ENCODE peak calls at places on chromosome 3, in seven cellular contexts. One of them, this sample, is unnamed.

GRCh38 chr3:192408721-192409151 is 318.6 kb downstream of the FGF12 start:
- DNase-seq in Peyer's patch: no peak
- DNase-seq in thoracic aorta: no peak
- DNase-seq in body of pancreas: no peak
- DNase-seq in IMR-90: no peak
- DNase-seq in transverse colon: no peak
- DNase-seq in heart left ventricle: peak; percentile 19
- DNase-seq in this sample: no peak

GRCh38 chr3:32423956-32424558 is 32.4 kb downstream of the CMTM7 start:
- DNase-seq in IMR-90: no peak
- DNase-seq in heart left ventricle: no peak
- DNase-seq in thoracic aorta: no peak
- DNase-seq in body of pancreas: no peak
- DNase-seq in transverse colon: no peak
- DNase-seq in Peyer's patch: peak; percentile 59
- DNase-seq in this sample: no peak

GRCh38 chr3:53264718-53265117 is 8.9 kb upstream of the TKT start:
- DNase-seq in IMR-90: no peak
- DNase-seq in body of pancreas: peak; percentile 68
- DNase-seq in heart left ventricle: peak; percentile 57
- DNase-seq in Peyer's patch: no peak
- DNase-seq in thoracic aorta: no peak
- DNase-seq in transverse colon: no peak
- DNase-seq in this sample: no peak

GRCh38 chr3:143786229-143787199 is 61.8 kb downstream of the SLC9A9 start:
- DNase-seq in body of pancreas: peak; percentile 16
- DNase-seq in Peyer's patch: no peak
- DNase-seq in IMR-90: peak; percentile 17
- DNase-seq in thoracic aorta: no peak
- DNase-seq in heart left ventricle: no peak
- DNase-seq in transverse colon: peak; percentile 11
- DNase-seq in this sample: no peak

GRCh38 chr3:190697901-190698300 is 164.6 kb downstream of the GMNC start:
- DNase-seq in body of pancreas: peak; percentile 8
- DNase-seq in thoracic aorta: no peak
- DNase-seq in Peyer's patch: no peak
- DNase-seq in transverse colon: no peak
- DNase-seq in IMR-90: peak; percentile 59
- DNase-seq in heart left ventricle: no peak
- DNase-seq in this sample: no peak

GRCh38 chr3:37308247-37308646 is 133.9 kb upstream of the LRRFIP2 start:
- DNase-seq in IMR-90: peak; percentile 27
- DNase-seq in body of pancreas: no peak
- DNase-seq in transverse colon: no peak
- DNase-seq in heart left ventricle: no peak
- DNase-seq in Peyer's patch: no peak
- DNase-seq in thoracic aorta: no peak
- DNase-seq in this sample: peak; percentile 39

GRCh38 chr3:126034481-126035361 is 49.2 kb downstream of the SLC41A3 start:
- DNase-seq in transverse colon: no peak
- DNase-seq in body of pancreas: no peak
- DNase-seq in Peyer's patch: no peak
- DNase-seq in IMR-90: peak; percentile 43
- DNase-seq in thoracic aorta: no peak
- DNase-seq in heart left ventricle: peak; percentile 5
- DNase-seq in this sample: no peak

GRCh38 chr3:189100866-189101265 is 70.9 kb upstream of the TPRG1 start:
- DNase-seq in IMR-90: no peak
- DNase-seq in thoracic aorta: no peak
- DNase-seq in Peyer's patch: no peak
- DNase-seq in heart left ventricle: no peak
- DNase-seq in body of pancreas: no peak
- DNase-seq in transverse colon: no peak
- DNase-seq in this sample: no peak

GRCh38 chr3:29409409-29409808 is 128.5 kb downstream of the RBMS3 start:
- DNase-seq in body of pancreas: no peak
- DNase-seq in thoracic aorta: no peak
- DNase-seq in transverse colon: no peak
- DNase-seq in IMR-90: peak; percentile 75
- DNase-seq in Peyer's patch: no peak
- DNase-seq in heart left ventricle: no peak
- DNase-seq in this sample: no peak

GRCh38 chr3:134330895-134331810 is 43.1 kb downstream of the AMOTL2 start:
- DNase-seq in IMR-90: peak; percentile 71
- DNase-seq in heart left ventricle: no peak
- DNase-seq in Peyer's patch: no peak
- DNase-seq in thoracic aorta: no peak
- DNase-seq in transverse colon: no peak
- DNase-seq in body of pancreas: no peak
- DNase-seq in this sample: no peak

DNA sequence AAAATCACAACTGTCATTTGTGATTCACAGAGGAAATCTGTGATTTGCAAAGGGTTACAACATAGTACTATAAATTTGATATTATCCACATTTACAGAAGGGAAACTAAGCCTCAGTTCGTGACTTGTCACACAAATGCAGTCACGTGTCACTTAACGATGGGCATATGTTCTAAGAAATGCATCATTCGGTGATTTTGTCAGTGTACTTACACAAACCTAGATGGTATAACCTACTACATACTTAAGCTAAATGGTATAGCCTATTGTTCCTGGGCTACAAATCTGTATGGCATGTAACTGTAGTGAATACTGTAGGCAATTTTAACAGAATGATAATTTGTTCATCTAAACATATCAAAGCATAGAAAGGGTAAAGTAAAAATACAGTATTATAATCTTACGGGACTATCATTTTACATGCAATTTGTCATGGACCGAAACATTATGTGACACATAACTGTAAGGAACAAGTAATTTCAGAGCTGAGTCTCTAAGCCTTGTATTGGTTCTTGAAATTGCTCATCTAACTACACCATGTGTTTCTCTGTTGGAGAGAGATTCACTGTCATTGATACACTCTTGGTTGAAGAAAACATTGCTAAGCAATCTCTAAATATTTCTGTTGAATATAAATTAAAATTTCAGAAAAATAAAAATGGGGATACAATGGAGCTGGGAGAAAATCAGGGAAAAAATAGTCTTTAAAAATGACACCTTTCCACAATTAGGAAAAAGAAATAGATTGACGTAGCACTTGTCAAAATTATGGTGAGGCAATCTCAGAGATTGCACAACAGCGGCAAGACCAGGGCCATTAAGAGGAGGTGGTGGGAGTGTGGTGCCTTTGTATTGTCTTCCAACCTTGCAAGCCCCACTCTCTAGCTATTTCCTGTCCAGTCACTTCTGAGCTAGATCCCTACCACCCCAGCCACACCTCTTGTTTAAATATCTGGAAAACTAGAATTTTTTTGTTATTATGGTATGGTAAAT is 645.8 kb upstream of the TBL1XR1 start:
- DNase-seq in transverse colon: no peak
- DNase-seq in Peyer's patch: no peak
- DNase-seq in heart left ventricle: no peak
- DNase-seq in IMR-90: no peak
- DNase-seq in body of pancreas: no peak
- DNase-seq in thoracic aorta: no peak
- DNase-seq in this sample: no peak
- H3K4me1 ChIP-seq in transverse colon: no peaks in the 10 kb centered on the region
- H3K4me1 ChIP-seq in Peyer's patch: no peaks in the 10 kb centered on the region
- H3K4me1 ChIP-seq in heart left ventricle: no peaks in the 10 kb centered on the region
- H3K4me1 ChIP-seq in IMR-90: peaks cover under 1% of the 10 kb centered on the region
- H3K4me1 ChIP-seq in body of pancreas: no peaks in the 10 kb centered on the region
- H3K4me1 ChIP-seq in thoracic aorta: no peaks in the 10 kb centered on the region
- H3K4me1 ChIP-seq in this sample: no peaks in the 10 kb centered on the region

GRCh38 chr3:9550999-9551398 is 2.6 kb downstream of the LHFPL4 start:
- DNase-seq in heart left ventricle: no peak
- DNase-seq in Peyer's patch: no peak
- DNase-seq in thoracic aorta: no peak
- DNase-seq in transverse colon: no peak
- DNase-seq in body of pancreas: no peak
- DNase-seq in IMR-90: no peak
- DNase-seq in this sample: no peak
- H3K4me1 ChIP-seq in heart left ventricle: no peaks in the 10 kb centered on the region
- H3K4me1 ChIP-seq in Peyer's patch: no peaks in the 10 kb centered on the region
- H3K4me1 ChIP-seq in thoracic aorta: no peaks in the 10 kb centered on the region
- H3K4me1 ChIP-seq in transverse colon: no peaks in the 10 kb centered on the region
- H3K4me1 ChIP-seq in body of pancreas: no peaks in the 10 kb centered on the region
- H3K4me1 ChIP-seq in IMR-90: no peaks in the 10 kb centered on the region
- H3K4me1 ChIP-seq in this sample: no peaks in the 10 kb centered on the region

GRCh38 chr3:150742679-150743078 is 20.3 kb downstream of the SIAH2 start:
- DNase-seq in transverse colon: no peak
- DNase-seq in body of pancreas: no peak
- DNase-seq in thoracic aorta: no peak
- DNase-seq in IMR-90: no peak
- DNase-seq in Peyer's patch: no peak
- DNase-seq in heart left ventricle: no peak
- DNase-seq in this sample: no peak

GRCh38 chr3:150742141-150742523 is 20.8 kb downstream of the SIAH2 start:
- DNase-seq in transverse colon: no peak
- DNase-seq in Peyer's patch: no peak
- DNase-seq in IMR-90: no peak
- DNase-seq in thoracic aorta: no peak
- DNase-seq in body of pancreas: no peak
- DNase-seq in heart left ventricle: no peak
- DNase-seq in this sample: no peak

GRCh38 chr3:150744041-150745026 is 18.6 kb downstream of the SIAH2 start:
- DNase-seq in IMR-90: no peak
- DNase-seq in Peyer's patch: no peak
- DNase-seq in thoracic aorta: no peak
- DNase-seq in transverse colon: no peak
- DNase-seq in heart left ventricle: no peak
- DNase-seq in body of pancreas: no peak
- DNase-seq in this sample: no peak

GRCh38 chr3:150741497-150742140 is 21.4 kb downstream of the SIAH2 start:
- DNase-seq in thoracic aorta: no peak
- DNase-seq in transverse colon: no peak
- DNase-seq in IMR-90: no peak
- DNase-seq in heart left ventricle: no peak
- DNase-seq in body of pancreas: no peak
- DNase-seq in Peyer's patch: no peak
- DNase-seq in this sample: no peak

GRCh38 chr3:150743508-150743907 is 19.5 kb downstream of the SIAH2 start:
- DNase-seq in IMR-90: peak; percentile 51
- DNase-seq in Peyer's patch: no peak
- DNase-seq in thoracic aorta: no peak
- DNase-seq in heart left ventricle: no peak
- DNase-seq in transverse colon: no peak
- DNase-seq in body of pancreas: no peak
- DNase-seq in this sample: no peak
- H3K4me1 ChIP-seq in IMR-90: peaks cover 14% of the 10 kb centered on the region
- H3K4me1 ChIP-seq in Peyer's patch: peaks cover 2% of the 10 kb centered on the region
- H3K4me1 ChIP-seq in thoracic aorta: peaks cover 29% of the 10 kb centered on the region
- H3K4me1 ChIP-seq in heart left ventricle: no peaks in the 10 kb centered on the region
- H3K4me1 ChIP-seq in transverse colon: peaks cover 26% of the 10 kb centered on the region
- H3K4me1 ChIP-seq in body of pancreas: peaks cover 65% of the 10 kb centered on the region
- H3K4me1 ChIP-seq in this sample: no peaks in the 10 kb centered on the region

GRCh38 chr3:4830586-4830914 is 148.7 kb upstream of the BHLHE40 start:
- DNase-seq in body of pancreas: no peak
- DNase-seq in transverse colon: no peak
- DNase-seq in heart left ventricle: no peak
- DNase-seq in Peyer's patch: no peak
- DNase-seq in thoracic aorta: no peak
- DNase-seq in IMR-90: no peak
- DNase-seq in this sample: peak; percentile 19
- H3K4me1 ChIP-seq in body of pancreas: peaks cover 15% of the 10 kb centered on the region
- H3K4me1 ChIP-seq in transverse colon: peaks cover 30% of the 10 kb centered on the region
- H3K4me1 ChIP-seq in heart left ventricle: peaks cover under 1% of the 10 kb centered on the region
- H3K4me1 ChIP-seq in Peyer's patch: peaks cover 8% of the 10 kb centered on the region
- H3K4me1 ChIP-seq in thoracic aorta: peaks cover 18% of the 10 kb centered on the region
- H3K4me1 ChIP-seq in IMR-90: peaks cover 9% of the 10 kb centered on the region
- H3K4me1 ChIP-seq in this sample: peaks cover 47% of the 10 kb centered on the region

GRCh38 chr3:129626744-129627349 is 20.4 kb upstream of the PLXND1 start:
- DNase-seq in heart left ventricle: peak; percentile 95
- DNase-seq in IMR-90: peak; percentile 54
- DNase-seq in Peyer's patch: peak; percentile 91
- DNase-seq in thoracic aorta: no peak
- DNase-seq in transverse colon: peak; percentile 96
- DNase-seq in body of pancreas: peak; percentile 95
- DNase-seq in this sample: peak; percentile 93
- H3K4me1 ChIP-seq in heart left ventricle: peaks cover 23% of the 10 kb centered on the region
- H3K4me1 ChIP-seq in IMR-90: peaks cover 20% of the 10 kb centered on the region
- H3K4me1 ChIP-seq in Peyer's patch: no peaks in the 10 kb centered on the region
- H3K4me1 ChIP-seq in thoracic aorta: peaks cover 37% of the 10 kb centered on the region
- H3K4me1 ChIP-seq in transverse colon: peaks cover 35% of the 10 kb centered on the region
- H3K4me1 ChIP-seq in body of pancreas: peaks cover 53% of the 10 kb centered on the region
- H3K4me1 ChIP-seq in this sample: peaks cover 6% of the 10 kb centered on the region

This sample was measured in SJCRH30.